ENCODE peak calls at places on chromosomes 5 and 9, in six cellular contexts. One of them, this sample, is unnamed.

GRCh38 chr9:122642226-122642625 is 15.2 kb downstream of the OR1B1 start:
- DNase-seq in transverse colon: no peak
- DNase-seq in GM23338: no peak
- DNase-seq in sigmoid colon: no peak
- DNase-seq in breast epithelium: no peak
- DNase-seq in spleen: no peak
- DNase-seq in this sample: no peak

GRCh38 chr9:16145196-16145950 is 592.5 kb downstream of the CCDC171 start:
- DNase-seq in transverse colon: no peak
- DNase-seq in GM23338: no peak
- DNase-seq in sigmoid colon: no peak
- DNase-seq in breast epithelium: no peak
- DNase-seq in spleen: no peak
- DNase-seq in this sample: no peak

GRCh38 chr5:56415356-56415765 is 182.2 kb upstream of the ANKRD55 start:
- DNase-seq in transverse colon: peak
- DNase-seq in GM23338: no peak
- DNase-seq in sigmoid colon: peak
- DNase-seq in breast epithelium: no peak
- DNase-seq in spleen: peak
- DNase-seq in this sample: peak

GRCh38 chr5:35166043-35166442 is 64.2 kb downstream of the PRLR start:
- DNase-seq in transverse colon: no peak
- DNase-seq in GM23338: no peak
- DNase-seq in sigmoid colon: no peak
- DNase-seq in breast epithelium: no peak
- DNase-seq in spleen: no peak
- DNase-seq in this sample: no peak

GRCh38 chr9:88661759-88662158 is 126.8 kb downstream of the NXNL2 start:
- DNase-seq in transverse colon: no peak
- DNase-seq in GM23338: no peak
- DNase-seq in sigmoid colon: no peak
- DNase-seq in breast epithelium: no peak
- DNase-seq in spleen: no peak
- DNase-seq in this sample: no peak

GRCh38 chr5:172860520-172861443 is 26.7 kb downstream of the ERGIC1 start:
- DNase-seq in transverse colon: peak
- DNase-seq in GM23338: no peak
- DNase-seq in sigmoid colon: peak
- DNase-seq in breast epithelium: peak
- DNase-seq in spleen: peak
- DNase-seq in this sample: peak

GRCh38 chr5:131536849-131537448 is 98.1 kb downstream of the RAPGEF6 start:
- DNase-seq in transverse colon: no peak
- DNase-seq in GM23338: no peak
- DNase-seq in sigmoid colon: no peak
- DNase-seq in breast epithelium: no peak
- DNase-seq in spleen: no peak
- DNase-seq in this sample: no peak

GRCh38 chr9:76835571-76836283 is 70.2 kb downstream of the PRUNE2 start:
- DNase-seq in transverse colon: no peak
- DNase-seq in GM23338: no peak
- DNase-seq in sigmoid colon: peak
- DNase-seq in breast epithelium: no peak
- DNase-seq in spleen: no peak
- DNase-seq in this sample: no peak

GRCh38 chr5:116990010-116990409 is 415.4 kb upstream of the SEMA6A start:
- DNase-seq in transverse colon: no peak
- DNase-seq in GM23338: peak
- DNase-seq in sigmoid colon: no peak
- DNase-seq in breast epithelium: no peak
- DNase-seq in spleen: no peak
- DNase-seq in this sample: no peak

GRCh38 chr5:121188849-121189248 is 662.8 kb upstream of the FTMT start:
- DNase-seq in transverse colon: no peak
- DNase-seq in GM23338: no peak
- DNase-seq in sigmoid colon: no peak
- DNase-seq in breast epithelium: no peak
- DNase-seq in spleen: no peak
- DNase-seq in this sample: no peak

GRCh38 chr5:43063731-43064171 is 23.6 kb upstream of the ANXA2R start:
- DNase-seq in transverse colon: no peak
- DNase-seq in GM23338: peak
- DNase-seq in sigmoid colon: no peak
- DNase-seq in breast epithelium: no peak
- DNase-seq in spleen: peak
- DNase-seq in this sample: no peak

GRCh38 chr9:119280740-119281485 is 88.3 kb downstream of the BRINP1 start:
- DNase-seq in transverse colon: no peak
- DNase-seq in GM23338: no peak
- DNase-seq in sigmoid colon: no peak
- DNase-seq in breast epithelium: no peak
- DNase-seq in spleen: no peak
- DNase-seq in this sample: no peak

GRCh38 chr5:124746252-124746915 is at the start of gene ZNF608:
- DNase-seq in transverse colon: peak
- DNase-seq in GM23338: peak
- DNase-seq in sigmoid colon: no peak
- DNase-seq in breast epithelium: no peak
- DNase-seq in spleen: no peak
- DNase-seq in this sample: no peak

GRCh38 chr9:131776473-131776872 is 36.6 kb upstream of the RAPGEF1 start:
- DNase-seq in transverse colon: no peak
- DNase-seq in GM23338: peak
- DNase-seq in sigmoid colon: no peak
- DNase-seq in breast epithelium: no peak
- DNase-seq in spleen: no peak
- DNase-seq in this sample: no peak

GRCh38 chr5:67206381-67207328 is 10.1 kb upstream of the CD180 start:
- DNase-seq in transverse colon: peak
- DNase-seq in GM23338: no peak
- DNase-seq in sigmoid colon: peak
- DNase-seq in breast epithelium: peak
- DNase-seq in spleen: peak
- DNase-seq in this sample: no peak

GRCh38 chr5:129511291-129511690 is 51.2 kb downstream of the ADAMTS19 start:
- DNase-seq in transverse colon: no peak
- DNase-seq in GM23338: no peak
- DNase-seq in sigmoid colon: no peak
- DNase-seq in breast epithelium: no peak
- DNase-seq in spleen: no peak
- DNase-seq in this sample: no peak

GRCh38 chr5:139283252-139284166 is 10.0 kb upstream of the MATR3 start:
- DNase-seq in transverse colon: no peak
- DNase-seq in GM23338: no peak
- DNase-seq in sigmoid colon: no peak
- DNase-seq in breast epithelium: no peak
- DNase-seq in spleen: no peak
- DNase-seq in this sample: no peak

GRCh38 chr9:96655198-96655851 is at the start of gene PRXL2C:
- DNase-seq in transverse colon: peak
- DNase-seq in GM23338: peak
- DNase-seq in sigmoid colon: peak
- DNase-seq in breast epithelium: peak
- DNase-seq in spleen: peak
- DNase-seq in this sample: peak

GRCh38 chr5:30380228-30380627 is 813.3 kb upstream of the CDH6 start:
- DNase-seq in transverse colon: no peak
- DNase-seq in GM23338: peak
- DNase-seq in sigmoid colon: no peak
- DNase-seq in breast epithelium: no peak
- DNase-seq in spleen: no peak
- DNase-seq in this sample: no peak

DNA sequence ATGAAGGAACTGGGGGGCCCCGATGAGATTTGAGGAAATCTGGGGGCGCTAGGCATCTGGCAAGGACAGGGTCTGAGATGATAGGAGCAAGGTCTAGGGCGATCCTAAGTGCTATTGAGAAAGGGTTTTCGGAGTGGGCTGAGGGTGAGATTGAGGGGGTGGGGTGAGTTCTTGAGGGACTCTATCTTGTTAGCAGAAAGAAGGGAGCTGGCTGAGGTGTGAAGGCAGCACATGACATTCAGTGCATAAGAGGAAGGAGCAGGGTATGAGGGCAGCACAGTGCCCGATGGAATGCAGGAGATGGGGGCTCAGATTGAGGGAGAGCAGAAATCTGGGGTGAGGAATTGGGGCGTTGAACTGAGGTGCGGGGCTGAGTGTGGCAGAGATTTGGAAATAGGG is 656 bp downstream of the TRIM32 start:
- DNase-seq in transverse colon: no peak
- DNase-seq in GM23338: peak
- DNase-seq in sigmoid colon: no peak
- DNase-seq in breast epithelium: no peak
- DNase-seq in spleen: no peak
- DNase-seq in this sample: no peak
- H3K27ac ChIP-seq in transverse colon: peak
- H3K27ac ChIP-seq in GM23338: no peak
- H3K27ac ChIP-seq in sigmoid colon: peak
- H3K27ac ChIP-seq in breast epithelium: peak
- H3K27ac ChIP-seq in spleen: peak
- H3K27ac ChIP-seq in this sample: peak

GRCh38 chr9:114369567-114370240 is 18.1 kb downstream of the AKNA start:
- DNase-seq in transverse colon: no peak
- DNase-seq in GM23338: no peak
- DNase-seq in sigmoid colon: no peak
- DNase-seq in breast epithelium: no peak
- DNase-seq in spleen: no peak
- DNase-seq in this sample: no peak
- TF ChIP-seq POLR2AphosphoS5 in transverse colon: no peak
- TF ChIP-seq POLR2AphosphoS5 in GM23338: no peak
- TF ChIP-seq POLR2AphosphoS5 in sigmoid colon: no peak
- TF ChIP-seq POLR2AphosphoS5 in breast epithelium: no peak
- TF ChIP-seq POLR2AphosphoS5 in spleen: no peak
- TF ChIP-seq POLR2AphosphoS5 in this sample: no peak

GRCh38 chr5:133227082-133227481 is 175.3 kb downstream of the HSPA4 start:
- DNase-seq in transverse colon: no peak
- DNase-seq in GM23338: no peak
- DNase-seq in sigmoid colon: no peak
- DNase-seq in breast epithelium: no peak
- DNase-seq in spleen: no peak
- DNase-seq in this sample: no peak

GRCh38 chr5:133225671-133226152 is 173.9 kb downstream of the HSPA4 start:
- DNase-seq in transverse colon: peak
- DNase-seq in GM23338: no peak
- DNase-seq in sigmoid colon: peak
- DNase-seq in breast epithelium: no peak
- DNase-seq in spleen: no peak
- DNase-seq in this sample: no peak

GRCh38 chr5:133228316-133228715 is 176.5 kb downstream of the HSPA4 start:
- DNase-seq in transverse colon: no peak
- DNase-seq in GM23338: no peak
- DNase-seq in sigmoid colon: no peak
- DNase-seq in breast epithelium: no peak
- DNase-seq in spleen: no peak
- DNase-seq in this sample: no peak

GRCh38 chr5:133227897-133228296 is 176.1 kb downstream of the HSPA4 start:
- DNase-seq in transverse colon: no peak
- DNase-seq in GM23338: no peak
- DNase-seq in sigmoid colon: peak
- DNase-seq in breast epithelium: no peak
- DNase-seq in spleen: no peak
- DNase-seq in this sample: no peak

DNA sequence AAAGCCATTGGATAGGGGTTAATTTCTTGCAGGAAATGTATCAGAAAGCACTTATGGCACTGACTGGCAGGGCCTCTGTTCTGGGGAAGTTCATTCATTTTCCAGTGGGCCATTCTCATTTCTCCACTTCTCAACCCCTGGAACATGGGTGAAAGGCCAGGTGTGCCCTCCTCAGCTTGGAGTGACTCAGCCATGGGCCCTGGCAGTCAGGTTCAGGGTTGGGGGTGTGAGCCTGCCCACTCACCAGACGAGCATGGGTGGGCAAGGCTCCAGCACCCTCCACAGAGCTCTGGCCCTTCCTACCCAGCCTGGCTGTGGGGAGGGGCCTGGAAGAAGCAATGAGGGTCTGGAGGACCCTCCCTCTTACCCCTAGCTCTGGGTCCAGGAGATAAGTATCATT is 174.4 kb downstream of the HSPA4 start:
- DNase-seq in transverse colon: no peak
- DNase-seq in GM23338: no peak
- DNase-seq in sigmoid colon: peak
- DNase-seq in breast epithelium: no peak
- DNase-seq in spleen: no peak
- DNase-seq in this sample: no peak
- H3K27ac ChIP-seq in transverse colon: peak
- H3K27ac ChIP-seq in GM23338: no peak
- H3K27ac ChIP-seq in sigmoid colon: no peak
- H3K27ac ChIP-seq in breast epithelium: no peak
- H3K27ac ChIP-seq in spleen: no peak
- H3K27ac ChIP-seq in this sample: no peak

GRCh38 chr5:115168829-115169391 is 798 bp downstream of the TRIM36 start:
- DNase-seq in transverse colon: peak
- DNase-seq in GM23338: peak
- DNase-seq in sigmoid colon: no peak
- DNase-seq in breast epithelium: no peak
- DNase-seq in spleen: no peak
- DNase-seq in this sample: peak

GRCh38 chr5:115170924-115171510 is 1.3 kb upstream of the TRIM36 start:
- DNase-seq in transverse colon: no peak
- DNase-seq in GM23338: peak
- DNase-seq in sigmoid colon: no peak
- DNase-seq in breast epithelium: no peak
- DNase-seq in spleen: no peak
- DNase-seq in this sample: no peak

GRCh38 chr5:115170128-115170923 is 618 bp upstream of the TRIM36 start:
- DNase-seq in transverse colon: no peak
- DNase-seq in GM23338: peak
- DNase-seq in sigmoid colon: no peak
- DNase-seq in breast epithelium: no peak
- DNase-seq in spleen: peak
- DNase-seq in this sample: peak

GRCh38 chr5:115166744-115167393 is 2.8 kb downstream of the TRIM36 start:
- DNase-seq in transverse colon: no peak
- DNase-seq in GM23338: no peak
- DNase-seq in sigmoid colon: no peak
- DNase-seq in breast epithelium: no peak
- DNase-seq in spleen: peak
- DNase-seq in this sample: no peak

GRCh38 chr5:115169392-115170127 is at the start of gene TRIM36:
- DNase-seq in transverse colon: peak
- DNase-seq in GM23338: peak
- DNase-seq in sigmoid colon: peak
- DNase-seq in breast epithelium: peak
- DNase-seq in spleen: peak
- DNase-seq in this sample: peak
- TF ChIP-seq POLR2AphosphoS5 in transverse colon: peak
- TF ChIP-seq POLR2AphosphoS5 in GM23338: peak
- TF ChIP-seq POLR2AphosphoS5 in sigmoid colon: peak
- TF ChIP-seq POLR2AphosphoS5 in breast epithelium: peak
- TF ChIP-seq POLR2AphosphoS5 in spleen: peak
- TF ChIP-seq POLR2AphosphoS5 in this sample: peak

DNA sequence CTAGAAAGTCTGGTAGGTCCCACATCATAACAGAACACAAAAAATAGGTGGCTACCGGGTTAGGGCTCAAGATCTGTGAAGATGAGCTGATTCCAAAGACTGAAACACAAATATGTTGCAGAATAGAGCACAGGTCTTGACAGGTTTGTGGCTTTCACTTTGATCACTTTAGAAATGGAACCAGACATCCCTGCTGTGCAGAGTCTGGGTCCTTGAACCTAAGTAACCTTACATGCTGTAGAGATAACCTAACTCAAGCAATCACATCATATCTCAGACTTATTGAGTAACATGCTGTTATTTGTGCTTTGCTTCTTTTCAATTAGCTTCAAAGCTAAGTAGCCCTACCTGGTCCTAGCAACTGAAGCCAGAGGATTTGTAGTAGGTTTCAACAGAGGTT is 24.3 kb downstream of the FBXW2 start:
- DNase-seq in transverse colon: no peak
- DNase-seq in GM23338: no peak
- DNase-seq in sigmoid colon: no peak
- DNase-seq in breast epithelium: no peak
- DNase-seq in spleen: no peak
- DNase-seq in this sample: no peak
- H3K27ac ChIP-seq in transverse colon: no peak
- H3K27ac ChIP-seq in GM23338: peak
- H3K27ac ChIP-seq in sigmoid colon: no peak
- H3K27ac ChIP-seq in breast epithelium: no peak
- H3K27ac ChIP-seq in spleen: no peak
- H3K27ac ChIP-seq in this sample: no peak